ENCODE peak calls at places on chromosome 15, in nine cellular contexts. V, M, G, K, H, I, N, T and P are unnamed samples. For H3K4me1 and H3K27me3, the result is how much of the 10 kb centered on the place peaks cover.

GRCh38 chr15:85479071-85479647 is 98.8 kb downstream of the AKAP13 start:
- DNase-seq in K (no peak), V (peak), H (no peak), G (peak), T (no peak), I (no peak), N (no peak), M (peak), P (no peak)

GRCh38 chr15:101554115-101554915 is 64.8 kb upstream of the PCSK6 start:
- DNase-seq in I (no peak), T (no peak), H (no peak), G (peak), N (no peak), K (no peak), M (no peak), V (no peak), P (no peak)

GRCh38 chr15:62075595-62076279 is 9.0 kb downstream of the C2CD4A start:
- DNase-seq in G (peak), I (no peak), K (peak), H (no peak), T (no peak), N (no peak), M (peak), V (peak), P (no peak)

GRCh38 chr15:91909111-91909510 is 55.6 kb downstream of the SLCO3A1 start:
- DNase-seq in T (no peak), I (no peak), H (no peak), G (no peak), K (no peak), N (no peak), V (no peak), M (no peak), P (no peak)

GRCh38 chr15:63371297-63371918 is 10.2 kb downstream of the CA12 start:
- DNase-seq in K (peak), T (no peak), H (no peak), M (no peak), G (peak), N (no peak), I (no peak), V (peak), P (no peak)

GRCh38 chr15:80925597-80926059 is 64.0 kb downstream of the MESD start:
- DNase-seq in H (no peak), M (no peak), T (no peak), V (no peak), I (no peak), K (no peak), G (no peak), N (no peak), P (no peak)

GRCh38 chr15:94205366-94205765 is 26.0 kb upstream of the MCTP2 start:
- DNase-seq in M (no peak), N (no peak), G (peak), T (no peak), V (no peak), H (no peak), I (no peak), K (no peak), P (no peak)

GRCh38 chr15:62454567-62455172 is 289.6 kb upstream of the C2CD4B start:
- DNase-seq in K (no peak), M (peak), T (no peak), N (no peak), V (no peak), H (no peak), G (peak), I (no peak), P (no peak)

GRCh38 chr15:67826717-67827560 is 1.6 kb downstream of the SKOR1 start:
- DNase-seq in T (no peak), I (no peak), M (no peak), H (peak), K (peak), N (peak), G (no peak), V (no peak), P (no peak)

GRCh38 chr15:43150171-43150929 is 17.0 kb downstream of the TMEM62 start:
- DNase-seq in H (no peak), V (peak), G (peak), M (peak), K (no peak), T (no peak), I (no peak), N (no peak), P (no peak)

GRCh38 chr15:47762621-47763020 is 45.3 kb downstream of the SEMA6D start:
- DNase-seq in N (no peak), H (no peak), I (no peak), T (no peak), M (no peak), K (no peak), G (no peak), V (no peak), P (no peak)

GRCh38 chr15:100728371-100729201 is 126.2 kb downstream of the ASB7 start:
- DNase-seq in M (no peak), N (no peak), H (no peak), T (no peak), K (no peak), V (no peak), G (no peak), I (no peak), P (no peak)

GRCh38 chr15:43209059-43209824 is 11.6 kb downstream of the EPB42 start:
- DNase-seq in I (peak), G (no peak), V (peak), N (no peak), K (no peak), H (no peak), M (no peak), T (no peak), P (no peak)

GRCh38 chr15:40379853-40380252 is 2.7 kb upstream of the KNSTRN start:
- DNase-seq in H (peak), G (peak), K (no peak), I (peak), T (no peak), N (peak), M (peak), V (peak), P (peak)

GRCh38 chr15:86082619-86083377 is 3.1 kb downstream of the AGBL1 start:
- DNase-seq in G (no peak), V (no peak), I (no peak), M (no peak), N (no peak), K (no peak), T (no peak), H (no peak), P (no peak)

GRCh38 chr15:36884404-36885335 is 215.7 kb downstream of the MEIS2 start:
- DNase-seq in T (no peak), I (no peak), H (no peak), N (no peak), M (no peak), G (no peak), K (no peak), V (no peak), P (no peak)

GRCh38 chr15:93372209-93372910 is 283.3 kb upstream of the RGMA start:
- DNase-seq in I (no peak), N (no peak), V (no peak), H (no peak), M (no peak), K (no peak), G (no peak), T (no peak), P (no peak)

GRCh38 chr15:90029024-90029423 is 27.9 kb downstream of the ZNF710 start:
- DNase-seq in K (no peak), I (no peak), G (no peak), N (no peak), V (no peak), H (no peak), T (no peak), M (no peak), P (no peak)

GRCh38 chr15:89666858-89667705 is 11.8 kb upstream of the KIF7 start:
- DNase-seq in K (no peak), V (no peak), M (no peak), N (no peak), G (no peak), H (no peak), T (no peak), I (no peak), P (no peak)

GRCh38 chr15:43513550-43513949 is 3.9 kb upstream of the MAP1A start:
- DNase-seq in N (no peak), H (no peak), I (no peak), G (peak), M (peak), T (no peak), V (no peak), K (no peak), P (no peak)

GRCh38 chr15:62578960-62579359 is 413.9 kb upstream of the C2CD4B start:
- DNase-seq in K (no peak), H (no peak), N (no peak), M (no peak), V (no peak), T (no peak), I (no peak), G (no peak), P (no peak)

GRCh38 chr15:76340198-76340801 is 3.7 kb downstream of the ISL2 start:
- DNase-seq in M (no peak), H (no peak), T (peak), V (peak), K (peak), N (no peak), I (no peak), G (no peak), P (no peak)

GRCh38 chr15:64864080-64864479 is 22.4 kb downstream of the PLEKHO2 start:
- DNase-seq in I (no peak), T (no peak), V (no peak), G (peak), N (no peak), H (no peak), K (no peak), M (no peak), P (no peak)

GRCh38 chr15:64858136-64858535 is 16.4 kb downstream of the PLEKHO2 start:
- DNase-seq in N (no peak), M (no peak), G (no peak), H (no peak), K (peak), V (no peak), T (no peak), I (no peak), P (no peak)

GRCh38 chr15:64861960-64862359 is 20.2 kb downstream of the PLEKHO2 start:
- DNase-seq in V (no peak), T (no peak), I (no peak), K (no peak), N (no peak), M (no peak), H (no peak), G (no peak), P (no peak)

GRCh38 chr15:64859226-64859625 is 17.5 kb downstream of the PLEKHO2 start:
- DNase-seq in N (no peak), T (no peak), G (no peak), I (no peak), M (no peak), V (no peak), H (no peak), K (peak), P (no peak)

DNA sequence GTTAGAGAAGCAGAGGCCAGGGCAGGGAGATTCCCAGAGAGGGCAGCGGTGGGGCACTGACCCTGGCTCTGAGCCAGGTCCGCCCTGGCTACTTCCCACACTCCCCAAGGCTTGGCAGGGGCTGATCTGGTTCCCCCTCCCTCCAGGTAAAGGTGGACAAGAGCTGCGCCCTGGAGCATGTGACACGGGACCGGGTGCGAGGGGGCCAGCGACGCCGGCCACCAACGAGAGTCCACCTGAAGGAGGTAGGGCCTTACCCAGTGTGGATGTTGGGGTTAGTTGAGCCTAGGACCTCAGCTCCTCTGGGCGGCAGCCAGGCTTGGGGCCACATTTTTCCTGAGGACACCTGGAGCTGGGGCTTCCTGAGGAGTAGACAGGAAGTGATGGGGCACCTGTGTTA is 19.6 kb downstream of the PLEKHO2 start:
- DNase-seq in V (no peak), N (no peak), K (no peak), H (no peak), I (no peak), G (no peak), M (no peak), T (no peak), P (no peak)
- H3K4me1 ChIP-seq in V (under half), N (half or more), K (under half), H (under half), I (under half), G (half or more), M (under half), T (under half), P (under half)

DNA sequence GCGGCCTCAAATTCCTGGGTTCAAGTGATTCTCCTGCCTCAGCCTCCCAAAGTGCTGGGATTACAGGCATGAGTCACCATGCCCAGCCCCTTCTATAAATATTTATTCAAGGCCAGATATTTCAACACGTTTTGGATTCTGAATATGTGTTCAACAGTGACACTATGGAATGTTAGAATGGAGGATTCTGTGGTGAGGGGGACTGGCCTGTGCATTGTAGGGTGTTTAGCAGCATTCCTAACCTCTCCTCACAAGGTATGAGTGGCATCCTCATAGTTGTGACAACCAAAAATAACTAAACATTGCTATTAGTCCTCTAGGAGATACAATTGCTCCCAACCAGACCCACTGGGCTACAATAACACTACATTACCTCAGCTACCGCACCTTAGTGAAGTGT is 104.0 kb upstream of the ATP10A start:
- DNase-seq in V (no peak), M (peak), N (no peak), T (no peak), I (no peak), G (peak), K (no peak), H (no peak), P (no peak)
- H3K27me3 ChIP-seq in V (under half), M (under half), N (under half), T (under half), I (under half), G (under half), K (under half), H (under half), P (under half)

GRCh38 chr15:52733696-52734255 is 54.6 kb upstream of the ATOSA start:
- DNase-seq in T (no peak), K (peak), G (no peak), N (no peak), I (peak), M (no peak), V (no peak), H (peak), P (no peak)

GRCh38 chr15:52732551-52732950 is 53.4 kb upstream of the ATOSA start:
- DNase-seq in K (no peak), V (no peak), M (no peak), H (no peak), T (no peak), N (no peak), G (no peak), I (no peak), P (no peak)

GRCh38 chr15:52731732-52732470 is 52.7 kb upstream of the ATOSA start:
- DNase-seq in M (no peak), V (no peak), N (no peak), K (no peak), G (no peak), I (no peak), H (no peak), T (peak), P (no peak)

GRCh38 chr15:52734329-52734728 is 55.1 kb upstream of the ATOSA start:
- DNase-seq in G (no peak), V (no peak), T (no peak), K (peak), N (no peak), M (no peak), H (no peak), I (no peak), P (no peak)

DNA sequence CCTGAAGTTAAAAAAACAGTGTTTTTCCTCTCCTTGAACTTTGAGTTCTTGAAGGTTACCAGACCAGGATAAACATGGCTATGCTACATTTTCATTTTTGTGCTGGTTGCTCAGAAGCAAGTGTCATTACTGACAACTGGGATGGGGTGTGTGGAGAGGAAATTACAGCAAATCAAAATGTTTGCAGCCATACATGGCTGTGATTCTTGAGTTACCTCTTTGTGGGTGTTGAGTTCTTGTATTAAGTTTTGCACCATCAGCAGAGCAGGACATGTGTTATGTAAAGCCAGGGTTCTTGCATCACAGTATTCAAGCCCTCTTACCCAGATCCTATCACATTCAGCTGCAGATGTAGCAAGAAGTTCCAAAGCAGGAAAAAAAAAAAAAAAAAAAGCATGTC is 53.9 kb upstream of the ATOSA start:
- DNase-seq in N (no peak), V (peak), K (no peak), M (no peak), I (no peak), H (no peak), T (no peak), G (no peak), P (no peak)
- H3K4me1 ChIP-seq in N (under half), V (under half), K (under half), M (under half), I (under half), H (under half), T (half or more), G (under half), P (under half)

GRCh38 chr15:26716069-26716468 is 56.8 kb downstream of the GABRB3 start:
- DNase-seq in M (no peak), T (no peak), I (no peak), H (no peak), K (no peak), N (no peak), V (no peak), G (no peak), P (no peak)
- H3K27me3 ChIP-seq in M (under half), T (under half), I (under half), H (under half), K (under half), N (under half), V (under half), G (under half), P (under half)

DNA sequence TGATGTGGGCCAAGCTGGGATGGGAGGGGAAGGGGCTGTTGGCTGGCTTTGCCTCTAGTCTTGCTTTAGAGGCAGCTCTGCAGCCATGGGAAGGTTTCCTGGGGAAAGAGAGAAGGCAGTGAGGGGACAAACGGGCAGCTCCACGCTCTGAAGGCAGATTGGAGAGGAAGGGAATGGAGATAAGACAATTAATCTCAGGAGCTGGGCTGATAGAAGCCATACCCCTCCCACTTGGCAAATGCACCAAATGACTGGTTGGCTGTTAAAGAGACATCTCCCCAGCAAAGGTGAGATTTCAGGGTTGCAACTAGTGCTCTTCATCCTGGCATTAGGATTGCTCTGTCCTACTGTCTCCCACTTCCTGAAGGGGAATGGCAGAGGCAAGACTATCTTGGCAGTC is 4.7 kb downstream of the RASGRP1 start:
- DNase-seq in K (no peak), M (no peak), H (no peak), N (no peak), I (no peak), T (no peak), G (no peak), V (no peak), P (no peak)
- H3K4me1 ChIP-seq in K (under half), M (under half), H (under half), N (under half), I (under half), T (under half), G (under half), V (under half), P (under half)

GRCh38 chr15:83446904-83447708 is at the start of gene SH3GL3:
- DNase-seq in G (peak), V (peak), I (peak), T (peak), K (peak), M (peak), H (peak), N (peak), P (peak)
- H3K27me3 ChIP-seq in G (under half), V (under half), I (under half), T (under half), K (under half), M (under half), H (under half), N (half or more), P (under half)

GRCh38 chr15:82545478-82545877 is 5.2 kb upstream of the RPS17 start:
- DNase-seq in I (no peak), H (no peak), G (no peak), N (no peak), K (no peak), M (no peak), T (no peak), V (no peak), P (no peak)

GRCh38 chr15:82545002-82545401 is 4.7 kb upstream of the RPS17 start:
- DNase-seq in K (no peak), T (no peak), G (no peak), N (no peak), H (no peak), M (no peak), I (no peak), V (no peak), P (no peak)

GRCh38 chr15:82540984-82541431 is 751 bp upstream of the RPS17 start:
- DNase-seq in H (peak), T (no peak), K (peak), G (peak), V (peak), I (peak), M (no peak), N (peak), P (no peak)

GRCh38 chr15:82544431-82544830 is 4.2 kb upstream of the RPS17 start:
- DNase-seq in M (no peak), H (no peak), V (no peak), K (no peak), G (no peak), T (no peak), N (no peak), I (no peak), P (no peak)

GRCh38 chr15:82543155-82543554 is 2.9 kb upstream of the RPS17 start:
- DNase-seq in T (peak), H (no peak), N (no peak), K (no peak), V (peak), M (no peak), I (no peak), G (peak), P (no peak)
- H3K4me1 ChIP-seq in T (under half), H (under half), N (under half), K (under half), V (under half), M (under half), I (under half), G (under half), P (under half)

GRCh38 chr15:55587321-55588069 is 650 bp downstream of the PYGO1 start:
- DNase-seq in N (no peak), K (no peak), H (peak), T (peak), M (peak), V (peak), G (peak), I (peak), P (no peak)

GRCh38 chr15:55586808-55587207 is 1.3 kb downstream of the PYGO1 start:
- DNase-seq in N (no peak), G (peak), H (no peak), T (no peak), K (no peak), I (no peak), M (no peak), V (no peak), P (no peak)

GRCh38 chr15:55588070-55588817 is at the start of gene PYGO1:
- DNase-seq in V (peak), T (peak), G (peak), H (peak), M (peak), N (peak), I (peak), K (peak), P (peak)

GRCh38 chr15:55589297-55589696 is 1.2 kb upstream of the PYGO1 start:
- DNase-seq in H (no peak), G (no peak), V (peak), K (no peak), T (no peak), I (no peak), M (no peak), N (no peak), P (no peak)

DNA sequence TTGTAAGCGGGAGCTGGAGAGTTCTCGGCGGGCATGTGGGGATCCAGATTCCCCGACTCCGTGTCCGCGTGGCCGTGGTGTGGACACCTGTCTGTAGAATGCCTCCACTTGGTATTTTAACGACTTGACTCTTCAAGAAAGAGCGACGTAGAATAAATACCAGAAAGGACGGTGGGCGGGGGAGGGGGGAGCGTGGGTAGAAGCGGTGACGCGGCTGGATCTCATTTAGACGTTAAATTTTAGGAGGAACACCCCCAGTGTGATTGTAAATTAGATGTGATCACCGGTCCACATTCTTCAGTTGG is 625 bp upstream of the PYGO1 start:
- DNase-seq in K (no peak), I (peak), N (no peak), H (no peak), T (no peak), M (peak), V (no peak), G (no peak), P (no peak)
- H3K27me3 ChIP-seq in K (under half), I (under half), N (under half), H (under half), T (under half), M (under half), V (under half), G (under half), P (under half)